ENCODE peak calls at places on chromosomes 4 and X, in five cellular contexts. V is skeletal muscle cell; C is stimulated activated CD4-positive, alpha-beta T cell treated with anti-CD3 and anti-CD28 coated beads, TNF-alpha, amount 100 ng/mL, for 48 hours; E is EH; H is T-helper 1 cell. W is an unnamed sample.
A peak's percentile ranks its signal among the peaks of the same experiment; 100 is the strongest.

GRCh38 chrX:134969726-134970125 is 21.1 kb upstream of the SMIM10 start:
- DNase-seq in H (no peak), C (no peak), V (no peak), E (peak; percentile 33), W (no peak)

GRCh38 chr4:91035276-91035675 is 908.1 kb downstream of the CCSER1 start:
- DNase-seq in H (no peak), E (no peak), V (no peak), C (no peak), W (no peak)

GRCh38 chr4:38781854-38782261 is 932 bp downstream of the TLR10 start:
- DNase-seq in E (no peak), C (no peak), V (no peak), H (no peak), W (no peak)

GRCh38 chr4:145278341-145279121 is 98.1 kb upstream of the OTUD4 start:
- DNase-seq in H (no peak), E (peak; percentile 59), C (no peak), V (peak; percentile 39), W (no peak)

GRCh38 chr4:102642571-102643298 is 118.0 kb downstream of the MANBA start:
- DNase-seq in V (no peak), C (no peak), H (no peak), E (peak; percentile 75), W (no peak)

GRCh38 chr4:6908397-6909112 is 1.1 kb upstream of the TBC1D14 start:
- DNase-seq in V (no peak), H (no peak), E (no peak), C (no peak), W (no peak)

GRCh38 chr4:125235971-125236370 is 78.8 kb upstream of the FAT4 start:
- DNase-seq in E (no peak), H (no peak), C (no peak), V (no peak), W (no peak)

GRCh38 chrX:94097852-94098251 is 423.8 kb downstream of the FAM133A start:
- DNase-seq in V (no peak), C (no peak), E (no peak), H (no peak), W (no peak)

GRCh38 chr4:169238445-169238844 is 32.3 kb downstream of the SH3RF1 start:
- DNase-seq in E (peak; percentile 75), H (no peak), C (no peak), V (no peak), W (no peak)

GRCh38 chr4:184453402-184454160 is 20.8 kb downstream of the IRF2 start:
- DNase-seq in C (no peak), E (peak; percentile 88), H (peak; percentile 21), V (peak; percentile 78), W (no peak)

GRCh38 chr4:110361921-110362320 is 114.0 kb upstream of the ENPEP start:
- DNase-seq in H (no peak), E (peak; percentile 29), C (no peak), V (peak; percentile 71), W (no peak)

GRCh38 chr4:188986271-188986689 is 847.0 kb downstream of the TRIML1 start:
- DNase-seq in E (peak; percentile 71), C (no peak), V (peak; percentile 47), H (no peak), W (no peak)

GRCh38 chrX:32137525-32137924 is 1065.7 kb upstream of the FTHL17 start:
- DNase-seq in H (no peak), V (no peak), C (no peak), E (no peak), W (no peak)

GRCh38 chr4:52016985-52017384 is 3.2 kb downstream of the LRRC66 start:
- DNase-seq in H (no peak), E (no peak), V (no peak), C (no peak), W (no peak)

GRCh38 chr4:105895609-105896460 is 564 bp downstream of the NPNT start:
- DNase-seq in C (no peak), E (no peak), H (no peak), V (no peak), W (no peak)

GRCh38 chr4:67762091-67762490 is 7.9 kb upstream of the GNRHR start:
- DNase-seq in E (peak; percentile 34), V (peak; percentile 28), H (no peak), C (no peak), W (no peak)

GRCh38 chrX:120824021-120824420 is 51.6 kb downstream of the CT47B1 start:
- DNase-seq in E (peak; percentile 0), C (no peak), V (no peak), H (no peak), W (no peak)

GRCh38 chr4:153362184-153362583 is 17.7 kb downstream of the MND1 start:
- DNase-seq in E (no peak), C (no peak), V (no peak), H (no peak), W (no peak)

GRCh38 chrX:22135994-22136684 is 104.0 kb downstream of the PHEX start:
- DNase-seq in C (no peak), E (peak; percentile 55), H (no peak), V (peak; percentile 36), W (no peak)

W was measured in GM18507.